ENCODE peak calls at places on chromosomes 11 and 22, in nine cellular contexts. One of them, this sample, is unnamed.

GRCh38 chr11:772429-773390 is 4.6 kb downstream of the GATD1 start:
- DNase-seq in brain microvascular endothelial cell: no peak
- DNase-seq in KBM-7: no peak
- DNase-seq in epithelial cell of esophagus: no peak
- DNase-seq in Calu3: no peak
- DNase-seq in H9: no peak
- DNase-seq in stimulated activated CD4-positive, alpha-beta T cell treated with anti-CD3 and anti-CD28 coated beads, Interleukin-15, amount 100 ng/mL, for 1 hour: no peak
- DNase-seq in activated naive CD8-positive, alpha-beta T cell treated with anti-CD3 and anti-CD28 coated beads, Interleukin-2, amount 50 U/mL, for 24 hours: no peak
- DNase-seq in tibial artery: no peak
- DNase-seq in this sample: peak

GRCh38 chr11:129973809-129974208 is 28.8 kb downstream of the PRDM10 start:
- DNase-seq in brain microvascular endothelial cell: peak
- DNase-seq in KBM-7: no peak
- DNase-seq in epithelial cell of esophagus: no peak
- DNase-seq in Calu3: no peak
- DNase-seq in H9: peak
- DNase-seq in stimulated activated CD4-positive, alpha-beta T cell treated with anti-CD3 and anti-CD28 coated beads, Interleukin-15, amount 100 ng/mL, for 1 hour: no peak
- DNase-seq in activated naive CD8-positive, alpha-beta T cell treated with anti-CD3 and anti-CD28 coated beads, Interleukin-2, amount 50 U/mL, for 24 hours: no peak
- DNase-seq in tibial artery: no peak
- DNase-seq in this sample: peak

GRCh38 chr11:131917634-131918384 is 547.4 kb downstream of the NTM start:
- DNase-seq in brain microvascular endothelial cell: no peak
- DNase-seq in KBM-7: no peak
- DNase-seq in epithelial cell of esophagus: no peak
- DNase-seq in Calu3: no peak
- DNase-seq in H9: no peak
- DNase-seq in stimulated activated CD4-positive, alpha-beta T cell treated with anti-CD3 and anti-CD28 coated beads, Interleukin-15, amount 100 ng/mL, for 1 hour: no peak
- DNase-seq in activated naive CD8-positive, alpha-beta T cell treated with anti-CD3 and anti-CD28 coated beads, Interleukin-2, amount 50 U/mL, for 24 hours: no peak
- DNase-seq in tibial artery: no peak
- DNase-seq in this sample: no peak

GRCh38 chr11:109303342-109303741 is 118.6 kb upstream of the C11orf87 start:
- DNase-seq in brain microvascular endothelial cell: no peak
- DNase-seq in KBM-7: no peak
- DNase-seq in epithelial cell of esophagus: peak
- DNase-seq in Calu3: no peak
- DNase-seq in H9: no peak
- DNase-seq in stimulated activated CD4-positive, alpha-beta T cell treated with anti-CD3 and anti-CD28 coated beads, Interleukin-15, amount 100 ng/mL, for 1 hour: no peak
- DNase-seq in activated naive CD8-positive, alpha-beta T cell treated with anti-CD3 and anti-CD28 coated beads, Interleukin-2, amount 50 U/mL, for 24 hours: no peak
- DNase-seq in tibial artery: no peak
- DNase-seq in this sample: no peak

GRCh38 chr22:28670153-28670552 is 9.5 kb downstream of the TTC28 start:
- DNase-seq in brain microvascular endothelial cell: no peak
- DNase-seq in KBM-7: peak
- DNase-seq in epithelial cell of esophagus: no peak
- DNase-seq in Calu3: no peak
- DNase-seq in H9: no peak
- DNase-seq in stimulated activated CD4-positive, alpha-beta T cell treated with anti-CD3 and anti-CD28 coated beads, Interleukin-15, amount 100 ng/mL, for 1 hour: no peak
- DNase-seq in activated naive CD8-positive, alpha-beta T cell treated with anti-CD3 and anti-CD28 coated beads, Interleukin-2, amount 50 U/mL, for 24 hours: no peak
- DNase-seq in tibial artery: no peak
- DNase-seq in this sample: no peak

GRCh38 chr11:720642-721346 is 14.8 kb downstream of the EPS8L2 start:
- DNase-seq in brain microvascular endothelial cell: no peak
- DNase-seq in KBM-7: peak
- DNase-seq in epithelial cell of esophagus: peak
- DNase-seq in Calu3: no peak
- DNase-seq in H9: peak
- DNase-seq in stimulated activated CD4-positive, alpha-beta T cell treated with anti-CD3 and anti-CD28 coated beads, Interleukin-15, amount 100 ng/mL, for 1 hour: no peak
- DNase-seq in activated naive CD8-positive, alpha-beta T cell treated with anti-CD3 and anti-CD28 coated beads, Interleukin-2, amount 50 U/mL, for 24 hours: peak
- DNase-seq in tibial artery: no peak
- DNase-seq in this sample: peak

GRCh38 chr11:7538466-7539454 is 25.0 kb downstream of the PPFIBP2 start:
- DNase-seq in brain microvascular endothelial cell: no peak
- DNase-seq in KBM-7: no peak
- DNase-seq in epithelial cell of esophagus: peak
- DNase-seq in Calu3: no peak
- DNase-seq in H9: no peak
- DNase-seq in stimulated activated CD4-positive, alpha-beta T cell treated with anti-CD3 and anti-CD28 coated beads, Interleukin-15, amount 100 ng/mL, for 1 hour: no peak
- DNase-seq in activated naive CD8-positive, alpha-beta T cell treated with anti-CD3 and anti-CD28 coated beads, Interleukin-2, amount 50 U/mL, for 24 hours: no peak
- DNase-seq in tibial artery: no peak
- DNase-seq in this sample: no peak

GRCh38 chr11:119942583-119943338 is 195.2 kb downstream of the TRIM29 start:
- DNase-seq in brain microvascular endothelial cell: no peak
- DNase-seq in KBM-7: no peak
- DNase-seq in epithelial cell of esophagus: no peak
- DNase-seq in Calu3: no peak
- DNase-seq in H9: no peak
- DNase-seq in stimulated activated CD4-positive, alpha-beta T cell treated with anti-CD3 and anti-CD28 coated beads, Interleukin-15, amount 100 ng/mL, for 1 hour: no peak
- DNase-seq in activated naive CD8-positive, alpha-beta T cell treated with anti-CD3 and anti-CD28 coated beads, Interleukin-2, amount 50 U/mL, for 24 hours: no peak
- DNase-seq in tibial artery: no peak
- DNase-seq in this sample: no peak

GRCh38 chr11:75773595-75774353 is 5.2 kb downstream of the DGAT2 start:
- DNase-seq in brain microvascular endothelial cell: no peak
- DNase-seq in KBM-7: peak
- DNase-seq in epithelial cell of esophagus: peak
- DNase-seq in Calu3: no peak
- DNase-seq in H9: no peak
- DNase-seq in stimulated activated CD4-positive, alpha-beta T cell treated with anti-CD3 and anti-CD28 coated beads, Interleukin-15, amount 100 ng/mL, for 1 hour: no peak
- DNase-seq in activated naive CD8-positive, alpha-beta T cell treated with anti-CD3 and anti-CD28 coated beads, Interleukin-2, amount 50 U/mL, for 24 hours: no peak
- DNase-seq in tibial artery: no peak
- DNase-seq in this sample: no peak

GRCh38 chr11:119094816-119095065 is 6.9 kb downstream of the DPAGT1 start:
- DNase-seq in brain microvascular endothelial cell: peak
- DNase-seq in KBM-7: no peak
- DNase-seq in epithelial cell of esophagus: peak
- DNase-seq in Calu3: peak
- DNase-seq in H9: no peak
- DNase-seq in stimulated activated CD4-positive, alpha-beta T cell treated with anti-CD3 and anti-CD28 coated beads, Interleukin-15, amount 100 ng/mL, for 1 hour: peak
- DNase-seq in activated naive CD8-positive, alpha-beta T cell treated with anti-CD3 and anti-CD28 coated beads, Interleukin-2, amount 50 U/mL, for 24 hours: no peak
- DNase-seq in tibial artery: peak
- DNase-seq in this sample: peak

GRCh38 chr11:131886201-131886600 is 515.8 kb downstream of the NTM start:
- DNase-seq in brain microvascular endothelial cell: no peak
- DNase-seq in KBM-7: no peak
- DNase-seq in epithelial cell of esophagus: peak
- DNase-seq in Calu3: no peak
- DNase-seq in H9: no peak
- DNase-seq in stimulated activated CD4-positive, alpha-beta T cell treated with anti-CD3 and anti-CD28 coated beads, Interleukin-15, amount 100 ng/mL, for 1 hour: no peak
- DNase-seq in activated naive CD8-positive, alpha-beta T cell treated with anti-CD3 and anti-CD28 coated beads, Interleukin-2, amount 50 U/mL, for 24 hours: no peak
- DNase-seq in tibial artery: no peak
- DNase-seq in this sample: no peak

GRCh38 chr11:74459584-74459983 is 7.8 kb downstream of the KCNE3 start:
- DNase-seq in brain microvascular endothelial cell: no peak
- DNase-seq in KBM-7: no peak
- DNase-seq in epithelial cell of esophagus: no peak
- DNase-seq in Calu3: no peak
- DNase-seq in H9: no peak
- DNase-seq in stimulated activated CD4-positive, alpha-beta T cell treated with anti-CD3 and anti-CD28 coated beads, Interleukin-15, amount 100 ng/mL, for 1 hour: no peak
- DNase-seq in activated naive CD8-positive, alpha-beta T cell treated with anti-CD3 and anti-CD28 coated beads, Interleukin-2, amount 50 U/mL, for 24 hours: no peak
- DNase-seq in tibial artery: no peak
- DNase-seq in this sample: no peak

GRCh38 chr11:1292018-1292643 is 17.3 kb downstream of the TOLLIP start:
- DNase-seq in brain microvascular endothelial cell: no peak
- DNase-seq in KBM-7: no peak
- DNase-seq in epithelial cell of esophagus: peak
- DNase-seq in Calu3: no peak
- DNase-seq in H9: no peak
- DNase-seq in stimulated activated CD4-positive, alpha-beta T cell treated with anti-CD3 and anti-CD28 coated beads, Interleukin-15, amount 100 ng/mL, for 1 hour: no peak
- DNase-seq in activated naive CD8-positive, alpha-beta T cell treated with anti-CD3 and anti-CD28 coated beads, Interleukin-2, amount 50 U/mL, for 24 hours: no peak
- DNase-seq in tibial artery: peak
- DNase-seq in this sample: no peak